ENCODE peak calls at places on chromosomes 3 and 15, in five cellular contexts. F, X, A, P and Z are unnamed samples.

GRCh38 chr15:58117619-58118018 is 20.6 kb upstream of the AQP9 start:
- DNase-seq in X (no peak), A (no peak), P (no peak), F (no peak), Z (no peak)

GRCh38 chr3:179526989-179527391 is 35.7 kb upstream of the ACTL6A start:
- DNase-seq in F (no peak), P (peak; percentile 93), A (peak; percentile 7), X (peak; percentile 77), Z (no peak)

GRCh38 chr15:51917493-51917892 is 54.1 kb downstream of the LEO1 start:
- DNase-seq in A (peak; percentile 62), X (peak; percentile 29), P (peak; percentile 44), F (no peak), Z (no peak)

GRCh38 chr3:50674349-50675178 is at the start of gene DOCK3:
- DNase-seq in P (peak; percentile 57), X (peak; percentile 86), F (no peak), A (peak; percentile 19), Z (no peak)

GRCh38 chr15:28895146-28895545 is 9.4 kb downstream of the APBA2 start:
- DNase-seq in X (no peak), P (no peak), A (no peak), F (no peak), Z (no peak)

GRCh38 chr3:49563040-49563578 is 8.8 kb downstream of the BSN start:
- DNase-seq in P (no peak), F (no peak), X (no peak), A (no peak), Z (no peak)

GRCh38 chr15:62739507-62739906 is 303.0 kb upstream of the TPM1 start:
- DNase-seq in A (peak; percentile 60), X (peak; percentile 85), F (no peak), P (no peak), Z (no peak)

GRCh38 chr3:124088801-124089200 is 96.9 kb upstream of the ROPN1 start:
- DNase-seq in P (no peak), A (no peak), F (no peak), X (no peak), Z (no peak)

GRCh38 chr15:51356983-51357382 is 15.5 kb downstream of the GLDN start:
- DNase-seq in F (no peak), A (no peak), P (no peak), X (no peak), Z (no peak)

GRCh38 chr3:55882006-55882405 is 394.9 kb upstream of the WNT5A start:
- DNase-seq in X (no peak), F (no peak), P (no peak), A (no peak), Z (no peak)

GRCh38 chr15:89472785-89473256 is 23.6 kb downstream of the RHCG start:
- DNase-seq in A (peak; percentile 37), F (no peak), X (peak; percentile 65), P (peak; percentile 76), Z (no peak)

GRCh38 chr15:70014860-70015490 is 82.7 kb downstream of the TLE3 start:
- DNase-seq in P (no peak), A (no peak), F (no peak), X (no peak), Z (no peak)

GRCh38 chr3:120285508-120285841 is 453 bp upstream of the GPR156 start:
- DNase-seq in P (no peak), A (no peak), X (no peak), F (no peak), Z (no peak)

GRCh38 chr3:37229740-37230139 is 55.4 kb upstream of the LRRFIP2 start:
- DNase-seq in F (no peak), X (no peak), P (no peak), A (no peak), Z (no peak)

GRCh38 chr15:77048135-77048866 is 22.6 kb downstream of the TSPAN3 start:
- DNase-seq in A (no peak), P (no peak), F (no peak), X (peak; percentile 68), Z (no peak)

GRCh38 chr3:128878011-128878457 is 1.4 kb upstream of the ACAD9 start:
- DNase-seq in F (no peak), X (no peak), P (no peak), A (no peak), Z (no peak)

GRCh38 chr15:78322243-78322642 is 17.9 kb upstream of the CRABP1 start:
- DNase-seq in P (peak; percentile 67), X (peak; percentile 73), A (no peak), F (no peak), Z (no peak)

GRCh38 chr3:33911525-33912322 is 113.3 kb downstream of the PDCD6IP start:
- DNase-seq in A (peak; percentile 68), P (peak; percentile 16), F (no peak), X (peak; percentile 60), Z (no peak)

GRCh38 chr15:75531041-75531450 is 48.1 kb downstream of the PTPN9 start:
- DNase-seq in P (peak; percentile 63), F (peak; percentile 84), A (peak; percentile 44), X (peak; percentile 79), Z (no peak)

GRCh38 chr3:11734-12133 is 184.8 kb upstream of the CHL1 start:
- DNase-seq in F (no peak), X (no peak), P (peak; percentile 8), A (no peak), Z (peak; percentile 26)

GRCh38 chr3:16366-16765 is 180.2 kb upstream of the CHL1 start:
- DNase-seq in F (no peak), X (no peak), A (no peak), P (no peak), Z (no peak)

GRCh38 chr3:14652-15051 is 181.9 kb upstream of the CHL1 start:
- DNase-seq in P (no peak), F (no peak), A (peak; percentile 32), X (no peak), Z (no peak)
- H3K27ac ChIP-seq in P (no peak overlapping the region), F (no peak overlapping the region), A (no peak overlapping the region), X (no peak overlapping the region), Z (no peak overlapping the region)

GRCh38 chr15:82570721-82571519 is 30.7 kb upstream of the RPS17 start:
- DNase-seq in A (no peak), X (peak; percentile 84), F (no peak), P (peak; percentile 27), Z (no peak)

GRCh38 chr15:82572311-82572710 is 32.1 kb upstream of the RPS17 start:
- DNase-seq in A (no peak), X (peak; percentile 71), P (peak; percentile 12), F (no peak), Z (no peak)

GRCh38 chr15:82572986-82573385 is 32.7 kb upstream of the RPS17 start:
- DNase-seq in A (no peak), P (no peak), X (peak; percentile 27), F (no peak), Z (no peak)

GRCh38 chr15:82569834-82570233 is 29.6 kb upstream of the RPS17 start:
- DNase-seq in A (no peak), P (no peak), X (no peak), F (no peak), Z (no peak)

GRCh38 chr15:82571722-82572222 is 31.5 kb upstream of the RPS17 start:
- DNase-seq in X (peak; percentile 94), A (peak; percentile 35), P (peak; percentile 82), F (peak; percentile 80), Z (no peak)
- H3K4me3 ChIP-seq in X (peak overlapping the region; percentile 71), A (no peak overlapping the region), P (peak overlapping the region; percentile 4), F (peak overlapping the region; percentile 40), Z (no peak overlapping the region)

DNA sequence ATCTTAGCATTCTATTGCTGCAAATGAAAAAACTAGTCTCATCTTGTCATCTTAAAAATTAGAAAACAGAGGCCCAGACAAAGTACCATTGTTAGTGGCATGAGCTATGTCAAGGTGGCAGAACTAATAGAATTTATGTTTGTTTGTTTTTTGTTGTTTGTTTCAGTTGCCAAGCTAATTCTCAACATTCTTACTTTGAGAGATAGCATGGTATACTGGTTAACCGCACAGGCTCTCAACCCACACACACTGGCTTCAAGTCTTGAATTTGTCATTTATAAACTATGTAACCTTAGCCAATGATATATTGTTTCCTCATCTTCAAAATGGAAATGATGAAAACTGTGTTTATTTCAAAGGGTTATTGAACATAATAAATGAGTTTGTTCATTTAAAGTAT is 367.6 kb upstream of the PLSCR5 start:
- DNase-seq in F (no peak), P (peak; percentile 72), X (peak; percentile 79), A (peak; percentile 21), Z (no peak)
- H3K27ac ChIP-seq in F (no peak overlapping the region), P (no peak overlapping the region), X (peak overlapping the region; percentile 80), A (no peak overlapping the region), Z (no peak overlapping the region)

GRCh38 chr3:8421711-8422110 is 79.9 kb upstream of the LMCD1 start:
- DNase-seq in A (no peak), X (no peak), F (no peak), P (no peak), Z (no peak)

GRCh38 chr3:8424281-8424680 is 77.3 kb upstream of the LMCD1 start:
- DNase-seq in X (no peak), P (no peak), A (no peak), F (no peak), Z (no peak)

GRCh38 chr3:8423307-8423706 is 78.3 kb upstream of the LMCD1 start:
- DNase-seq in X (no peak), F (no peak), A (no peak), P (no peak), Z (no peak)

GRCh38 chr3:8420613-8421012 is 81.0 kb upstream of the LMCD1 start:
- DNase-seq in F (no peak), X (peak; percentile 38), A (no peak), P (no peak), Z (no peak)

GRCh38 chr3:8421267-8421666 is 80.4 kb upstream of the LMCD1 start:
- DNase-seq in P (no peak), X (peak; percentile 10), A (no peak), F (no peak), Z (no peak)
- H3K4me3 ChIP-seq in P (no peak overlapping the region), X (no peak overlapping the region), A (no peak overlapping the region), F (no peak overlapping the region), Z (no peak overlapping the region)

GRCh38 chr3:127546970-127547733 is 43.4 kb downstream of the TPRA1 start:
- DNase-seq in X (no peak), P (no peak), F (no peak), A (no peak), Z (no peak)
- H3K27ac ChIP-seq in X (no peak overlapping the region), P (peak overlapping the region; percentile 64), F (no peak overlapping the region), A (no peak overlapping the region), Z (peak overlapping the region; percentile 8)